ENCODE peak calls at places on chromosomes 11 and 22, in ten cellular contexts. F is B cell, H is epithelial cell of esophagus, I is activated B cell treated with CpG ODN at 0.5 μM for 24 hours, U is pancreas, A is fibroblast of pulmonary artery, K is colonic mucosa, Y is fibroblast of mammary gland, J is NB4, M is uterus. G is an unnamed sample.

GRCh38 chr22:21020802-21021429 is 6.0 kb downstream of the P2RX6 start:
- DNase-seq in F (peak), H (peak), I (no peak), U (peak), A (no peak), K (no peak), Y (no peak), J (peak), M (no peak), G (no peak)

GRCh38 chr11:112734207-112734606 is 227.0 kb upstream of the NCAM1 start:
- DNase-seq in F (no peak), H (peak), I (no peak), U (no peak), A (peak), K (no peak), Y (peak), J (peak), M (no peak), G (no peak)

GRCh38 chr11:2437516-2437915 is 6.8 kb downstream of the TRPM5 start:
- DNase-seq in F (no peak), H (no peak), I (peak), U (peak), A (no peak), K (no peak), Y (no peak), J (no peak), M (no peak), G (no peak)

GRCh38 chr11:14669958-14670357 is 26.4 kb downstream of the PDE3B start:
- DNase-seq in F (no peak), H (no peak), I (no peak), U (no peak), A (no peak), K (no peak), Y (no peak), J (no peak), M (no peak), G (no peak)

GRCh38 chr11:109853156-109853776 is 239.9 kb upstream of the ZC3H12C start:
- DNase-seq in F (peak), H (peak), I (no peak), U (no peak), A (peak), K (no peak), Y (peak), J (peak), M (no peak), G (no peak)

GRCh38 chr11:75480185-75480889 is 45.4 kb downstream of the GDPD5 start:
- DNase-seq in F (no peak), H (no peak), I (no peak), U (no peak), A (no peak), K (no peak), Y (no peak), J (no peak), M (no peak), G (no peak)

GRCh38 chr11:71991494-71991893 is 7.2 kb upstream of the IL18BP start:
- DNase-seq in F (peak), H (no peak), I (no peak), U (no peak), A (no peak), K (no peak), Y (no peak), J (peak), M (no peak), G (no peak)

GRCh38 chr11:614583-615452 is 932 bp downstream of the IRF7 start:
- DNase-seq in F (peak), H (peak), I (peak), U (peak), A (no peak), K (no peak), Y (peak), J (no peak), M (peak), G (no peak)

GRCh38 chr22:49212002-49212401 is 615.7 kb downstream of the BRD1 start:
- DNase-seq in F (no peak), H (no peak), I (no peak), U (peak), A (no peak), K (no peak), Y (no peak), J (no peak), M (peak), G (no peak)

GRCh38 chr11:44340656-44341055 is 30.7 kb upstream of the ALX4 start:
- DNase-seq in F (no peak), H (no peak), I (no peak), U (no peak), A (no peak), K (no peak), Y (no peak), J (no peak), M (no peak), G (no peak)

GRCh38 chr11:123885570-123885969 is at the start of gene TMEM225:
- DNase-seq in F (no peak), H (no peak), I (no peak), U (no peak), A (no peak), K (no peak), Y (no peak), J (no peak), M (no peak), G (no peak)

GRCh38 chr11:124839972-124840621 is 25.1 kb upstream of the ROBO3 start:
- DNase-seq in F (no peak), H (no peak), I (no peak), U (no peak), A (no peak), K (no peak), Y (no peak), J (no peak), M (no peak), G (no peak)

GRCh38 chr11:16001899-16002426 is 354.4 kb downstream of the SOX6 start:
- DNase-seq in F (no peak), H (peak), I (no peak), U (no peak), A (peak), K (peak), Y (peak), J (peak), M (no peak), G (no peak)

GRCh38 chr11:2803186-2804057 is 82.2 kb downstream of the CDKN1C start:
- DNase-seq in F (no peak), H (peak), I (peak), U (peak), A (no peak), K (peak), Y (no peak), J (no peak), M (peak), G (peak)

GRCh38 chr22:39932918-39933649 is 27.1 kb upstream of the TMA7B start:
- DNase-seq in F (peak), H (peak), I (no peak), U (no peak), A (peak), K (peak), Y (peak), J (peak), M (no peak), G (no peak)

GRCh38 chr11:76788661-76789442 is 5.7 kb downstream of the TSKU start:
- DNase-seq in F (no peak), H (peak), I (no peak), U (peak), A (no peak), K (peak), Y (no peak), J (no peak), M (peak), G (no peak)

GRCh38 chr22:29581799-29582198 is 886 bp upstream of the NIPSNAP1 start:
- DNase-seq in F (no peak), H (peak), I (no peak), U (no peak), A (no peak), K (peak), Y (no peak), J (no peak), M (no peak), G (no peak)

GRCh38 chr22:36411589-36412258 is 24.0 kb upstream of the MYH9 start:
- DNase-seq in F (no peak), H (peak), I (no peak), U (no peak), A (no peak), K (peak), Y (no peak), J (no peak), M (no peak), G (no peak)

GRCh38 chr22:38038890-38039812 is 18.1 kb upstream of the PICK1 start:
- DNase-seq in F (no peak), H (no peak), I (no peak), U (peak), A (no peak), K (no peak), Y (no peak), J (no peak), M (no peak), G (no peak)

GRCh38 chr11:93904711-93905110 is 54.3 kb upstream of the VSTM5 start:
- DNase-seq in F (no peak), H (no peak), I (no peak), U (no peak), A (no peak), K (no peak), Y (no peak), J (no peak), M (no peak), G (no peak)

GRCh38 chr11:93905384-93905783 is 55.0 kb upstream of the VSTM5 start:
- DNase-seq in F (no peak), H (peak), I (no peak), U (no peak), A (peak), K (no peak), Y (peak), J (no peak), M (no peak), G (no peak)

GRCh38 chr11:93902921-93903320 is 52.5 kb upstream of the VSTM5 start:
- DNase-seq in F (no peak), H (peak), I (no peak), U (no peak), A (no peak), K (no peak), Y (no peak), J (no peak), M (no peak), G (no peak)

GRCh38 chr11:93906486-93906885 is 56.1 kb upstream of the VSTM5 start:
- DNase-seq in F (no peak), H (peak), I (no peak), U (no peak), A (no peak), K (no peak), Y (peak), J (no peak), M (no peak), G (no peak)

DNA sequence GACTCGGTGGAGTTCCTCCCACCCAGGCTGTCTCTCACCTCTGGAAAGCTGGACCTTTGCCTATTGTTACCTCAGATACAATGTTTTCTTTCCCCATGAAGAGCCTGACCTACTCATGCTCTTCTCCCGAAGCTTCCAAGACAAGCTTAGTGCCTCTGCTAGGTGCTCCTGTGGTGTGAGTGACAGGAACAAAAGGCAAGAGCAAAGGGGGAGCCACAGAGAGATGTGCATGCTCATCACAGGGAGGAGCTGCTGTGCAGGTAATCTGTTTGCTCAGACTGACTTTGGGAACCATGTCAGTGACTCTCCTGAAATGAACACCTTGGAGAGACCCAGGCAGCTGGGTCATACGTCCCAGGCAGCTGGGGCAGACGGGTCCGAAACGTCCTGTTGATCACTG is 53.6 kb upstream of the VSTM5 start:
- DNase-seq in F (no peak), H (peak), I (no peak), U (no peak), A (no peak), K (no peak), Y (no peak), J (no peak), M (no peak), G (no peak)
- TF ChIP-seq CTCF in F (no peak), H (peak), I (no peak), U (no peak), A (no peak), K (no peak), Y (no peak), J (no peak), M (no peak), G (no peak)

DNA sequence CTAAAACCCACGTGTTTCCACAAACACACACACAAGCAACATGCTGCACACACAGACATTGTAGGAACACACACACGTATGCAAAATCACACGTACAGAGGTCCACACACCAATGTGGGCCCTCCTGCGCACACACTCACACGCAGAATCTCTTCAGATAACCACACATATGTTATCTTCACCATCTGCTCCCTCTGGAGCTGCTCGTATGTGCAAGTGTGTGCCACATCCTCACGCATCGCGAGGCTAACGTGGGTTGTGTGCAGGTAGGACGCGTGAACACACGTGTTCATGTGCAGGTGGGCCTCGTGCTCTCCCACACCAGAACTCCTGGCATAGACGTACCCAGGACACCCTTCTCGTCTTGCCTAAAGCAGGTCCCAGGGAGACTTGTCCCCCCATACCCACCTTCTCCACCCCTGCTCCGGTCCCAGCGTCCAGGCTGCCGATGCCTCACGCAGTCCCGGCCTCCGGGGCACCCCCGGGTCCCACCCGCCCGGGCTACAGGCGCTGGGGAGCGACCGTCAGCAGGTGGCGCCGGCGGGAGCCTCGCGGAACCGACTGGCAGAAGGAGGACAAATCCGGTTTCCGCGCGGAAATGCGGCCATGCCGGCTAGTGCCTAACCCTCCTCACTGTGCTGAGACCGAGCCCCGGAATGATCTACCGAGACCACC is 10.3 kb upstream of the IGSF9B start:
- DNase-seq in F (peak), H (no peak), I (no peak), U (peak), A (no peak), K (peak), Y (no peak), J (peak), M (peak), G (no peak)
- TF ChIP-seq CTCF in F (no peak), H (no peak), I (no peak), U (peak), A (peak), K (no peak), Y (no peak), J (peak), M (peak), G (no peak)

GRCh38 chr11:9150944-9151343 is 59.5 kb upstream of the SCUBE2 start:
- DNase-seq in F (no peak), H (no peak), I (no peak), U (no peak), A (peak), K (no peak), Y (peak), J (no peak), M (no peak), G (no peak)
- TF ChIP-seq CTCF in F (no peak), H (no peak), I (no peak), U (no peak), A (no peak), K (no peak), Y (no peak), J (no peak), M (no peak), G (no peak)

DNA sequence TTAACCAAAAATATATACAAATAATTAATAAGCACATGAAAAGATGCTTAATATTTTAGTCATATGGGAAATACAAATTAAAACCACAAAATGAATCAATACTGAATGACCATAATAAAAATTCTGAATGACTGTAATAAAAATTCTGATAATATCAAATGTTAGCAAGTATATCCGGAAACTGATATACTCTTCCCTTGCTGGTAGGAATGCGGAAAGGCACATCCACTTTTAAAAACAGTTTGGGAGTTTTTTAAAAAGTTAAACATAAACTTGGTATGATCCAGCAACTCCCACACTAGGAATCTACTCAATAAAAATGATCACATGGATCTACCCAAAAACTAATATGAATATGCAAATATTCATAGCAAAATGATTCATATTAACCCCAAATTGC is 30.8 kb upstream of the GRIA4 start:
- DNase-seq in F (no peak), H (no peak), I (no peak), U (no peak), A (no peak), K (no peak), Y (no peak), J (no peak), M (no peak), G (no peak)
- TF ChIP-seq CTCF in F (no peak), H (no peak), I (no peak), U (no peak), A (no peak), K (no peak), Y (no peak), J (no peak), M (no peak), G (no peak)

DNA sequence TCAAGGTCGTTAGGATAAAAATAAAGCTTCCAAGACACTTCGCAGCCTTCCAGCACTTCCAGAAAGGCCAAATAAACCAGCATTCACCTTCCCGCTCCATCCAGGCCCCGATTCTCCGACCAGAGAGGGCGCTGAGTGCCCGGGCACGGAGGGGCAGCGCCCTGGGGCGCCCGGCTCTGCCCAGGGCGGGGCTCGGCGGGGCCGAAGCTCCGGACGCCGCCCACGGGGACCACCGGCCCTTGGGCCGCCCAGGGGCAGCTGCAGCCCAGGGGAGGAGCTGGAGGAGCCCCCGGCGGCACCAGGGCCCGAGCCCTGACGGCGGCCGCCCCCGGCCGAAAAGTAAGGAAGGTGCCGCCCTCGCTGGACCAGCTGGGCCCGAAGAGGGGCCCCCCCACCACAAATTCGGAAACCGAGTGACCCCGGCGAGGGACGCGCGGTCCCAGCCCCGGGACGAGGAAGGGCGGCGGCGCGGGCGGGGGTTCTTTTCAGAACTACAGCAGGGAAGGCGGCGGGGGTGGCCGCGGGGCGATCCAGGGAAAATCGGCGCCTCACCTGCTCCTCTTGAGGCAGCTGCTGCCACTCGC is 346 bp downstream of the ATL3 start:
- DNase-seq in F (peak), H (peak), I (peak), U (peak), A (peak), K (peak), Y (no peak), J (peak), M (peak), G (peak)
- TF ChIP-seq CTCF in F (peak), H (peak), I (no peak), U (peak), A (peak), K (peak), Y (peak), J (peak), M (peak), G (no peak)

GRCh38 chr11:9605742-9606141 is 32.3 kb downstream of the WEE1 start:
- DNase-seq in F (no peak), H (no peak), I (no peak), U (no peak), A (no peak), K (no peak), Y (no peak), J (peak), M (no peak), G (no peak)
- TF ChIP-seq CTCF in F (no peak), H (no peak), I (no peak), U (no peak), A (no peak), K (no peak), Y (no peak), J (no peak), M (no peak), G (no peak)

GRCh38 chr11:10298342-10298741 is 4.3 kb upstream of the SBF2 start:
- DNase-seq in F (peak), H (peak), I (no peak), U (no peak), A (peak), K (no peak), Y (peak), J (peak), M (no peak), G (no peak)
- TF ChIP-seq CTCF in F (peak), H (no peak), I (no peak), U (no peak), A (peak), K (no peak), Y (peak), J (peak), M (no peak), G (no peak)